ENCODE peak calls at places on chromosomes 12 and 14, in nine cellular contexts. C, D, O, Y, I, M, K, A and U are unnamed samples.

GRCh38 chr14:90513151-90514014 is 116.6 kb downstream of the CALM1 start:
- DNase-seq in A (peak; percentile 99), Y (no peak), C (no peak), O (no peak), K (no peak), D (no peak), M (no peak), I (no peak), U (peak; percentile 91)

GRCh38 chr12:29374913-29375312 is 6.1 kb downstream of the ERGIC2 start:
- DNase-seq in O (no peak), M (no peak), I (no peak), K (no peak), D (no peak), C (no peak), A (no peak), Y (no peak), U (no peak)

GRCh38 chr14:102490456-102490855 is 19.1 kb downstream of the ANKRD9 start:
- DNase-seq in D (no peak), O (no peak), A (no peak), M (no peak), C (no peak), I (no peak), K (no peak), Y (no peak), U (peak; percentile 18)

GRCh38 chr12:29710104-29710503 is 73.6 kb downstream of the TMTC1 start:
- DNase-seq in Y (peak; percentile 39), I (no peak), K (no peak), D (no peak), A (peak; percentile 70), O (no peak), M (no peak), C (no peak), U (peak; percentile 62)

GRCh38 chr14:104750658-104751057 is 2.3 kb upstream of the SIVA1 start:
- DNase-seq in O (no peak), C (no peak), M (no peak), K (no peak), D (no peak), A (no peak), Y (no peak), I (peak; percentile 23), U (no peak)

GRCh38 chr12:119692410-119692809 is 24.5 kb downstream of the PRKAB1 start:
- DNase-seq in K (peak; percentile 65), D (no peak), Y (no peak), A (no peak), O (no peak), C (no peak), M (no peak), I (no peak), U (no peak)

GRCh38 chr12:51620448-51620847 is 29.4 kb downstream of the SCN8A start:
- DNase-seq in C (no peak), M (no peak), Y (peak; percentile 12), D (no peak), A (no peak), I (no peak), O (no peak), K (peak; percentile 19), U (no peak)

GRCh38 chr12:64404470-64405446 is 566 bp downstream of the XPOT start:
- DNase-seq in D (peak; percentile 69), A (peak; percentile 31), I (no peak), Y (peak; percentile 85), O (no peak), C (peak; percentile 50), K (peak; percentile 84), M (no peak), U (peak; percentile 65)

GRCh38 chr12:10867381-10867780 is 16.7 kb downstream of the PRH1 start:
- DNase-seq in O (no peak), K (peak; percentile 21), M (no peak), A (no peak), Y (no peak), D (no peak), I (no peak), C (no peak), U (no peak)

GRCh38 chr14:30958555-30959407 is 66.7 kb upstream of the AP4S1 start:
- DNase-seq in D (no peak), Y (no peak), O (peak; percentile 8), M (no peak), C (no peak), A (no peak), K (no peak), I (no peak), U (no peak)

GRCh38 chr12:126588586-126589249 is 1523.5 kb downstream of the AACS start:
- DNase-seq in C (no peak), M (no peak), Y (no peak), A (no peak), K (peak; percentile 24), D (peak; percentile 15), O (no peak), I (no peak), U (no peak)

GRCh38 chr12:51217133-51217967 is 512 bp downstream of the POU6F1 start:
- DNase-seq in M (no peak), D (peak; percentile 18), I (no peak), O (peak; percentile 71), A (peak; percentile 58), C (no peak), K (no peak), Y (no peak), U (peak; percentile 69)

GRCh38 chr12:19547258-19547657 is 108.0 kb downstream of the AEBP2 start:
- DNase-seq in K (peak; percentile 51), M (no peak), Y (no peak), O (no peak), I (no peak), A (peak; percentile 24), C (no peak), D (no peak), U (no peak)

GRCh38 chr12:65953621-65954020 is 129.3 kb downstream of the HMGA2 start:
- DNase-seq in I (no peak), K (peak; percentile 78), O (no peak), M (no peak), A (no peak), C (no peak), D (no peak), Y (no peak), U (no peak)

GRCh38 chr12:66144796-66145754 is 14.5 kb upstream of the LLPH start:
- DNase-seq in M (no peak), A (peak; percentile 35), O (no peak), C (peak; percentile 71), K (peak; percentile 94), I (peak; percentile 29), D (no peak), Y (peak; percentile 46), U (no peak)

GRCh38 chr14:52060080-52060479 is 8.8 kb downstream of the NID2 start:
- DNase-seq in M (no peak), C (no peak), A (no peak), D (no peak), Y (no peak), O (no peak), I (no peak), K (peak; percentile 39), U (peak; percentile 53)

GRCh38 chr12:8947737-8948136 is 1.7 kb downstream of the M6PR start:
- DNase-seq in A (no peak), O (no peak), I (no peak), C (no peak), D (no peak), M (no peak), Y (no peak), K (no peak), U (no peak)

GRCh38 chr12:54629925-54630324 is 4.8 kb downstream of the LACRT start:
- DNase-seq in O (no peak), Y (no peak), A (no peak), I (no peak), C (no peak), M (no peak), D (no peak), K (no peak), U (no peak)

GRCh38 chr12:57332646-57333312 is 81.8 kb upstream of the STAC3 start:
- DNase-seq in Y (no peak), I (no peak), C (no peak), O (no peak), D (no peak), K (peak; percentile 66), A (no peak), M (no peak), U (no peak)

GRCh38 chr14:91400696-91401095 is 16.9 kb downstream of the CCDC88C start:
- DNase-seq in D (no peak), I (no peak), O (no peak), Y (no peak), M (no peak), K (peak; percentile 32), C (no peak), A (no peak), U (no peak)

GRCh38 chr14:35254736-35255135 is 37.4 kb upstream of the PSMA6 start:
- DNase-seq in O (no peak), I (no peak), Y (no peak), A (no peak), D (no peak), C (no peak), K (no peak), M (no peak), U (no peak)

GRCh38 chr14:68523994-68524725 is 268.7 kb downstream of the ZFP36L1 start:
- DNase-seq in A (no peak), C (no peak), K (peak; percentile 54), Y (no peak), M (no peak), D (no peak), I (no peak), O (no peak), U (no peak)

GRCh38 chr12:120774169-120774916 is 48.7 kb downstream of the ACADS start:
- DNase-seq in M (no peak), D (no peak), C (no peak), K (no peak), O (no peak), Y (no peak), A (no peak), I (no peak), U (no peak)